ENCODE peak calls at places on chromosomes 2 and 18, in seven cellular contexts. One of them, this sample, is unnamed.

GRCh38 chr2:235510305-235510704 is 16.5 kb downstream of the AGAP1 start:
- DNase-seq in CD8-positive, alpha-beta T cell: no peak
- DNase-seq in body of pancreas: no peak
- DNase-seq in breast epithelium: no peak
- DNase-seq in uterus: no peak
- DNase-seq in heart right ventricle: no peak
- DNase-seq in cardiac muscle cell: no peak
- DNase-seq in this sample: no peak

GRCh38 chr18:65752625-65753325 is 2.0 kb downstream of the CDH7 start:
- DNase-seq in CD8-positive, alpha-beta T cell: no peak
- DNase-seq in breast epithelium: no peak
- DNase-seq in body of pancreas: no peak
- DNase-seq in heart right ventricle: no peak
- DNase-seq in uterus: no peak
- DNase-seq in cardiac muscle cell: no peak
- DNase-seq in this sample: no peak

GRCh38 chr2:8597526-8598225 is 84.2 kb upstream of the ID2 start:
- DNase-seq in CD8-positive, alpha-beta T cell: no peak
- DNase-seq in body of pancreas: no peak
- DNase-seq in cardiac muscle cell: no peak
- DNase-seq in heart right ventricle: no peak
- DNase-seq in breast epithelium: no peak
- DNase-seq in uterus: no peak
- DNase-seq in this sample: no peak

GRCh38 chr2:9803023-9803805 is 40.1 kb upstream of the TAF1B start:
- DNase-seq in CD8-positive, alpha-beta T cell: no peak
- DNase-seq in breast epithelium: no peak
- DNase-seq in heart right ventricle: no peak
- DNase-seq in body of pancreas: peak; percentile 87
- DNase-seq in uterus: no peak
- DNase-seq in cardiac muscle cell: no peak
- DNase-seq in this sample: no peak

GRCh38 chr2:113337809-113338208 is 59.1 kb upstream of the PAX8 start:
- DNase-seq in cardiac muscle cell: no peak
- DNase-seq in body of pancreas: no peak
- DNase-seq in uterus: no peak
- DNase-seq in breast epithelium: no peak
- DNase-seq in heart right ventricle: no peak
- DNase-seq in CD8-positive, alpha-beta T cell: no peak
- DNase-seq in this sample: no peak

GRCh38 chr2:2012505-2012904 is 268.2 kb upstream of the PXDN start:
- DNase-seq in cardiac muscle cell: no peak
- DNase-seq in heart right ventricle: no peak
- DNase-seq in breast epithelium: no peak
- DNase-seq in uterus: no peak
- DNase-seq in CD8-positive, alpha-beta T cell: no peak
- DNase-seq in body of pancreas: no peak
- DNase-seq in this sample: no peak

GRCh38 chr2:145341536-145341935 is 821.6 kb upstream of the ZEB2 start:
- DNase-seq in body of pancreas: no peak
- DNase-seq in cardiac muscle cell: no peak
- DNase-seq in breast epithelium: no peak
- DNase-seq in uterus: no peak
- DNase-seq in CD8-positive, alpha-beta T cell: no peak
- DNase-seq in heart right ventricle: no peak
- DNase-seq in this sample: no peak

GRCh38 chr2:38866773-38867443 is 8.8 kb downstream of the DHX57 start:
- DNase-seq in uterus: no peak
- DNase-seq in CD8-positive, alpha-beta T cell: no peak
- DNase-seq in cardiac muscle cell: no peak
- DNase-seq in heart right ventricle: no peak
- DNase-seq in breast epithelium: no peak
- DNase-seq in body of pancreas: no peak
- DNase-seq in this sample: no peak

GRCh38 chr18:55280515-55280914 is 307.5 kb downstream of the TCF4 start:
- DNase-seq in cardiac muscle cell: no peak
- DNase-seq in uterus: no peak
- DNase-seq in CD8-positive, alpha-beta T cell: no peak
- DNase-seq in body of pancreas: no peak
- DNase-seq in heart right ventricle: no peak
- DNase-seq in breast epithelium: no peak
- DNase-seq in this sample: no peak

GRCh38 chr2:1295740-1296139 is 117.5 kb upstream of the TPO start:
- DNase-seq in CD8-positive, alpha-beta T cell: no peak
- DNase-seq in heart right ventricle: no peak
- DNase-seq in body of pancreas: no peak
- DNase-seq in cardiac muscle cell: no peak
- DNase-seq in uterus: no peak
- DNase-seq in breast epithelium: no peak
- DNase-seq in this sample: no peak

GRCh38 chr18:58176915-58177717 is 133.1 kb downstream of the NEDD4L start:
- DNase-seq in heart right ventricle: no peak
- DNase-seq in CD8-positive, alpha-beta T cell: no peak
- DNase-seq in cardiac muscle cell: peak; percentile 92
- DNase-seq in uterus: no peak
- DNase-seq in body of pancreas: no peak
- DNase-seq in breast epithelium: no peak
- DNase-seq in this sample: no peak

GRCh38 chr2:48415765-48416515 is 114.0 kb upstream of the STON1 start:
- DNase-seq in uterus: no peak
- DNase-seq in CD8-positive, alpha-beta T cell: no peak
- DNase-seq in heart right ventricle: no peak
- DNase-seq in cardiac muscle cell: peak; percentile 46
- DNase-seq in body of pancreas: no peak
- DNase-seq in breast epithelium: no peak
- DNase-seq in this sample: no peak

GRCh38 chr2:233354500-233354924 is 218 bp downstream of the DGKD start:
- DNase-seq in uterus: no peak
- DNase-seq in CD8-positive, alpha-beta T cell: no peak
- DNase-seq in body of pancreas: no peak
- DNase-seq in cardiac muscle cell: no peak
- DNase-seq in breast epithelium: no peak
- DNase-seq in heart right ventricle: no peak
- DNase-seq in this sample: no peak

GRCh38 chr2:19352946-19353720 is 5.3 kb downstream of the OSR1 start:
- DNase-seq in CD8-positive, alpha-beta T cell: no peak
- DNase-seq in body of pancreas: no peak
- DNase-seq in heart right ventricle: no peak
- DNase-seq in breast epithelium: no peak
- DNase-seq in uterus: no peak
- DNase-seq in cardiac muscle cell: no peak
- DNase-seq in this sample: no peak

GRCh38 chr2:31296641-31297287 is 62.8 kb downstream of the EHD3 start:
- DNase-seq in cardiac muscle cell: no peak
- DNase-seq in CD8-positive, alpha-beta T cell: no peak
- DNase-seq in heart right ventricle: no peak
- DNase-seq in uterus: no peak
- DNase-seq in body of pancreas: no peak
- DNase-seq in breast epithelium: no peak
- DNase-seq in this sample: no peak

GRCh38 chr2:132387126-132387525 is 29.5 kb upstream of the GPR39 start:
- DNase-seq in cardiac muscle cell: no peak
- DNase-seq in heart right ventricle: no peak
- DNase-seq in breast epithelium: no peak
- DNase-seq in uterus: no peak
- DNase-seq in CD8-positive, alpha-beta T cell: no peak
- DNase-seq in body of pancreas: no peak
- DNase-seq in this sample: no peak

GRCh38 chr2:132384491-132385186 is 32.0 kb upstream of the GPR39 start:
- DNase-seq in CD8-positive, alpha-beta T cell: no peak
- DNase-seq in body of pancreas: no peak
- DNase-seq in cardiac muscle cell: no peak
- DNase-seq in heart right ventricle: no peak
- DNase-seq in breast epithelium: no peak
- DNase-seq in uterus: no peak
- DNase-seq in this sample: no peak

GRCh38 chr2:132392211-132392610 is 24.4 kb upstream of the GPR39 start:
- DNase-seq in cardiac muscle cell: no peak
- DNase-seq in CD8-positive, alpha-beta T cell: no peak
- DNase-seq in breast epithelium: no peak
- DNase-seq in body of pancreas: no peak
- DNase-seq in uterus: no peak
- DNase-seq in heart right ventricle: no peak
- DNase-seq in this sample: no peak

GRCh38 chr2:132391381-132391780 is 25.2 kb upstream of the GPR39 start:
- DNase-seq in body of pancreas: no peak
- DNase-seq in CD8-positive, alpha-beta T cell: no peak
- DNase-seq in breast epithelium: no peak
- DNase-seq in cardiac muscle cell: no peak
- DNase-seq in heart right ventricle: no peak
- DNase-seq in uterus: no peak
- DNase-seq in this sample: no peak

GRCh38 chr2:132390076-132390475 is 26.5 kb upstream of the GPR39 start:
- DNase-seq in uterus: no peak
- DNase-seq in cardiac muscle cell: no peak
- DNase-seq in body of pancreas: no peak
- DNase-seq in CD8-positive, alpha-beta T cell: no peak
- DNase-seq in heart right ventricle: no peak
- DNase-seq in breast epithelium: no peak
- DNase-seq in this sample: no peak
- H3K27me3 ChIP-seq in uterus: no peaks in the 10 kb centered on the region
- H3K27me3 ChIP-seq in cardiac muscle cell: no peaks in the 10 kb centered on the region
- H3K27me3 ChIP-seq in body of pancreas: no peaks in the 10 kb centered on the region
- H3K27me3 ChIP-seq in CD8-positive, alpha-beta T cell: no peaks in the 10 kb centered on the region
- H3K27me3 ChIP-seq in heart right ventricle: no peaks in the 10 kb centered on the region
- H3K27me3 ChIP-seq in breast epithelium: no peaks in the 10 kb centered on the region
- H3K27me3 ChIP-seq in this sample: no peaks in the 10 kb centered on the region

DNA sequence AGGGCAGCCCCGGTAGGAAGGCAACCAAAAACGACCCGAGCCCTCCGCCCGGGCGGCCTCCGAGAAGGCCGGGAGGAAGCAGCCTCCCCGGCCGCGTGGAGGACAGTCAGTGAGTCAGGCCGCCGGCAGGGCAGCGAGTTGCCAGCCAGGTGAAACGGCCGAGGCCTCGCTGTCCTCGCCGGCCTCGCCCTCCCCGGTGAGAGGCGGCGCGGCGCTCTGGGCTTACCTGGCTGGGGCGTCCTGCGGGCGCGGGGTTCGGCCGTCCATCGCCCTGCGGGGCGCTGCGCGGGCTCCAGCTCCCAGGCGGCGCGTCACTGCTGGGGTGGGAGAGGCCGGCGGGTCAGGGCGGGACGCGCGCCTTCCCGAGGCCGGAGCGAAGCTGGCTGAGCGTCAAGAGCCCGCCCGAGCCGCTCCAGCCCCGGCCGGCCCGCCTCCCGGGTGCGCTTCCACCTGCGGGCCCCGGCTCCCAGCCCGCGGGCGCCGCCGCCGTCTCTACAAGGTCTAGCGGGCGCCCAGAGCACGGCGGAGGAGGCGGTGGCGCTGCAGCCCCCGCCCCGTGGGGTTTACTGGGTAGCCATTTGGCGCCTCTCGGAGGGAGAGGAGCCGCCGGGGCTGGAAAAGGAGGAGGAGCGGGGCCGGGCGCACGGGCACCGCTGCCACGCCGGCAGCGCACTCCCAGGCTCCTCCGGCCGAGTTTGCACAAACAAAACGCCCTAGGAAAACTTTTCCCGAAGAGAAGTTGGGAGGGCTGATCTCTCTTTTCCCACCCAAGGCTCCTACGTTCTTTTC is 499 bp downstream of the COBLL1 start:
- DNase-seq in CD8-positive, alpha-beta T cell: peak; percentile 4
- DNase-seq in body of pancreas: peak; percentile 86
- DNase-seq in heart right ventricle: peak; percentile 83
- DNase-seq in uterus: peak; percentile 60
- DNase-seq in breast epithelium: peak; percentile 53
- DNase-seq in cardiac muscle cell: peak; percentile 72
- DNase-seq in this sample: peak; percentile 12
- TF ChIP-seq CTCF in CD8-positive, alpha-beta T cell: no peak
- TF ChIP-seq CTCF in body of pancreas: no peak
- TF ChIP-seq CTCF in heart right ventricle: peak; percentile 34
- TF ChIP-seq CTCF in uterus: no peak
- TF ChIP-seq CTCF in breast epithelium: no peak
- TF ChIP-seq CTCF in cardiac muscle cell: no peak
- TF ChIP-seq CTCF in this sample: no peak

GRCh38 chr2:118309201-118310015 is 221.1 kb downstream of the INSIG2 start:
- DNase-seq in CD8-positive, alpha-beta T cell: no peak
- DNase-seq in uterus: no peak
- DNase-seq in breast epithelium: no peak
- DNase-seq in cardiac muscle cell: peak; percentile 24
- DNase-seq in body of pancreas: no peak
- DNase-seq in heart right ventricle: no peak
- DNase-seq in this sample: no peak
- H3K27ac ChIP-seq in CD8-positive, alpha-beta T cell: peak overlapping the region; percentile 88
- H3K27ac ChIP-seq in uterus: no peak overlapping the region
- H3K27ac ChIP-seq in breast epithelium: no peak overlapping the region
- H3K27ac ChIP-seq in cardiac muscle cell: no peak overlapping the region
- H3K27ac ChIP-seq in body of pancreas: no peak overlapping the region
- H3K27ac ChIP-seq in heart right ventricle: no peak overlapping the region
- H3K27ac ChIP-seq in this sample: no peak overlapping the region

GRCh38 chr18:59303006-59303405 is 15.4 kb downstream of the CPLX4 start:
- DNase-seq in breast epithelium: no peak
- DNase-seq in uterus: no peak
- DNase-seq in cardiac muscle cell: no peak
- DNase-seq in heart right ventricle: no peak
- DNase-seq in CD8-positive, alpha-beta T cell: no peak
- DNase-seq in body of pancreas: no peak
- DNase-seq in this sample: no peak

GRCh38 chr18:59303656-59304055 is 14.8 kb downstream of the CPLX4 start:
- DNase-seq in CD8-positive, alpha-beta T cell: no peak
- DNase-seq in body of pancreas: no peak
- DNase-seq in cardiac muscle cell: no peak
- DNase-seq in heart right ventricle: no peak
- DNase-seq in uterus: no peak
- DNase-seq in breast epithelium: no peak
- DNase-seq in this sample: no peak

GRCh38 chr18:59311631-59312030 is 6.8 kb downstream of the CPLX4 start:
- DNase-seq in body of pancreas: no peak
- DNase-seq in CD8-positive, alpha-beta T cell: no peak
- DNase-seq in breast epithelium: no peak
- DNase-seq in cardiac muscle cell: no peak
- DNase-seq in uterus: no peak
- DNase-seq in heart right ventricle: no peak
- DNase-seq in this sample: no peak

GRCh38 chr18:59305295-59305694 is 13.2 kb downstream of the CPLX4 start:
- DNase-seq in CD8-positive, alpha-beta T cell: no peak
- DNase-seq in heart right ventricle: no peak
- DNase-seq in uterus: no peak
- DNase-seq in body of pancreas: no peak
- DNase-seq in breast epithelium: no peak
- DNase-seq in cardiac muscle cell: no peak
- DNase-seq in this sample: no peak

DNA sequence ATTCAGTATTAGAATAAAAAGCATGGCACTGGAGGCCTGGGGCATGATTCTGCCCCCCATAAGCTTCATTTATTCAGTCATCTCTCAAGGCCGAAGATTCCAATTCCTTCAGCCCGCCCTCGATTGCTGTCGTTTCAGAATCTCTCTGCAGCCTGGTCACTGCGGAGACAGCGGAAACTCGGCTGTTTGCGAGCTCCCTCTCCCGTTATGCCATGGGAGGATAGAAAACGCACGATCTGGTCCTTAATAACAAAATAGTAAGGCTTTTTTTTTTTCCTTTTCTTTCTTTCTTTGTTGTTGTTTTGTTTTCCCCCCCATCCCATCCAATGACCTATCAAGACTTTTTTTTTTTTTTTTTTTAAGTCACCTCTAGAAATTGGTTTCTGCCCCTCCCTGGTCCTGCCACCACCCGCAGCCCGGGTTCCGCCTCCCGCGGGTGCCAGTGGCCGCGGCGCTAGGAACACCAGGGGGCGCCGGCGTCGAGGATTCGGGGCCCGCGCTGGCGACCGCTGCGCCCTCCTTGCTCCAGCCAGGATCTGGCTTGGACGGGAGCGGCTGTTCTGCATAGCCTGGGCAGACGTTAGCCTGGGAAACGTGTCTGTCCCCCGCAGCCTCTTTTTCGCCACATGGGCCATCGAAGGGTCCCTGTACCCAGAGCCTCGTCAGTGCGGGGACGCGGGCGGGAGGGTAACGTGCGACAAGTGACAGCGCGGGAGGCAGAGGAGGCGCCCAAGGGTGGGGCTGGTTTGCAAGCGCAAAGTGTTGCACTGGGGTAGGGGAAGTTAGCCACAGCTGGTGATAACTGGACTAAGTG is 10.0 kb downstream of the CPLX4 start:
- DNase-seq in breast epithelium: peak; percentile 57
- DNase-seq in heart right ventricle: peak; percentile 83
- DNase-seq in CD8-positive, alpha-beta T cell: peak; percentile 63
- DNase-seq in body of pancreas: peak; percentile 77
- DNase-seq in uterus: peak; percentile 73
- DNase-seq in cardiac muscle cell: peak; percentile 76
- DNase-seq in this sample: no peak
- H3K27me3 ChIP-seq in breast epithelium: no peaks in the 10 kb centered on the region
- H3K27me3 ChIP-seq in heart right ventricle: peaks cover 44% of the 10 kb centered on the region
- H3K27me3 ChIP-seq in CD8-positive, alpha-beta T cell: no peaks in the 10 kb centered on the region
- H3K27me3 ChIP-seq in body of pancreas: peaks cover 7% of the 10 kb centered on the region
- H3K27me3 ChIP-seq in uterus: no peaks in the 10 kb centered on the region
- H3K27me3 ChIP-seq in cardiac muscle cell: peaks cover 65% of the 10 kb centered on the region
- H3K27me3 ChIP-seq in this sample: no peaks in the 10 kb centered on the region

This sample was measured in thoracic aorta.